ENCODE peak calls at places on chromosome 12, in four cellular contexts. J, M, B and E are unnamed samples.
A peak's percentile ranks its signal among the peaks of the same experiment; 100 is the strongest.

GRCh38 chr12:9673404-9674225 is 4.1 kb downstream of the CLEC2D start:
- DNase-seq in J (peak; percentile 44), M (peak; percentile 89), B (peak; percentile 88), E (peak; percentile 92)

GRCh38 chr12:67331828-67332227 is 62.7 kb downstream of the CAND1 start:
- DNase-seq in J (no peak), M (no peak), B (no peak), E (no peak)

GRCh38 chr12:30862486-30862885 is 64.1 kb upstream of the TSPAN11 start:
- DNase-seq in J (no peak), M (peak; percentile 36), B (no peak), E (peak; percentile 17)

GRCh38 chr12:121383601-121384019 is 16.3 kb upstream of the RNF34 start:
- DNase-seq in J (no peak), M (no peak), B (no peak), E (no peak)

GRCh38 chr12:120332523-120332922 is 4.9 kb upstream of the PLA2G1B start:
- DNase-seq in J (no peak), M (no peak), B (no peak), E (no peak)

GRCh38 chr12:7907009-7907408 is 29.0 kb downstream of the SLC2A3 start:
- DNase-seq in J (no peak), M (peak; percentile 52), B (peak; percentile 23), E (peak; percentile 61)

GRCh38 chr12:45669093-45669492 is 60.4 kb upstream of the ARID2 start:
- DNase-seq in J (no peak), M (no peak), B (no peak), E (peak; percentile 64)

GRCh38 chr12:116718578-116719454 is 19.1 kb downstream of the SPRING1 start:
- DNase-seq in J (no peak), M (peak; percentile 59), B (no peak), E (peak; percentile 56)

GRCh38 chr12:122865268-122866231 is 30.3 kb downstream of the HIP1R start:
- DNase-seq in J (no peak), M (peak; percentile 38), B (no peak), E (no peak)

GRCh38 chr12:53638057-53638456 is 11.9 kb upstream of the ATF7 start:
- DNase-seq in J (no peak), M (no peak), B (no peak), E (no peak)